ENCODE peak calls at places on chromosomes 5 and 9, in four cellular contexts. Q is GM13977, X is astrocyte of the cerebellum, Z is tibial artery. J is an unnamed sample.

GRCh38 chr5:61184708-61185107 is 22.4 kb upstream of the SMIM15 start:
- DNase-seq in Q (no peak), Z (no peak), X (no peak), J (no peak)

GRCh38 chr9:38083858-38084555 is 15.0 kb upstream of the SHB start:
- DNase-seq in X (no peak), Q (no peak), Z (no peak), J (no peak)

GRCh38 chr5:145980257-145980656 is 43.9 kb downstream of the SH3RF2 start:
- DNase-seq in Z (no peak), X (no peak), Q (no peak), J (no peak)

GRCh38 chr5:112757468-112758208 is 20.0 kb downstream of the APC start:
- DNase-seq in Z (no peak), Q (peak; percentile 30), X (peak; percentile 66), J (no peak)

GRCh38 chr5:50672663-50673062 is 6.2 kb downstream of the PARP8 start:
- DNase-seq in Z (no peak), Q (no peak), X (no peak), J (no peak)

GRCh38 chr9:113631093-113631765 is 167.7 kb downstream of the RGS3 start:
- DNase-seq in Z (peak; percentile 43), Q (no peak), X (no peak), J (peak; percentile 30)

GRCh38 chr9:126089789-126090188 is 236.8 kb upstream of the MVB12B start:
- DNase-seq in Z (no peak), Q (no peak), X (no peak), J (no peak)

GRCh38 chr9:86907346-86907745 is 40.0 kb downstream of the GAS1 start:
- DNase-seq in Z (no peak), Q (no peak), X (peak; percentile 12), J (no peak)

GRCh38 chr5:38832810-38833209 is 13.0 kb upstream of the OSMR start:
- DNase-seq in Q (no peak), X (no peak), Z (no peak), J (no peak)

GRCh38 chr5:141121985-141122384 is 367 bp downstream of the PCDHB4 start:
- DNase-seq in Q (no peak), Z (no peak), X (no peak), J (no peak)

GRCh38 chr5:141127305-141127704 is 5.7 kb downstream of the PCDHB4 start:
- DNase-seq in Q (no peak), Z (no peak), X (no peak), J (no peak)

DNA sequence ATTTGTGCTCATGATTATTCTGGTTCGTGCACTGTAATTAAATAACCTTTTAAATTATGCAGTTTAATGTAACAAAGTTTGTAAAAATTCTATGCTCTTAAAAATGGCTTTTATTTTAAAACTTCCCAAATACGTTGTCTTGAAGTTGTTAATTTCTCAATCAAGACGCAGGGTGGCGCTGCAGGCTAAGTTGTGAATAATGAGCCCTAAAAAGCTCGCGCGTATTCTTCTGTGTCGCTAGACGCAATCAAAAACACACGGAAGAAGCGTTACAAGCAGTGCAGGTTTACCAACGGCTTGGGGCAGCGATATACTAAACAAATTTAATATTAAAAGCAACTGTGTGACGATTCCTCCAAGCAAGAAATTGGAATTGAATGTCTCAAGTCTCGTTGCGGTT is at the start of gene PCDHB4:
- DNase-seq in X (no peak), Z (no peak), Q (no peak), J (no peak)
- TF ChIP-seq CTCF in X (no peak), Z (no peak), Q (no peak), J (peak; percentile 21)

GRCh38 chr9:34896112-34896511 is 62.0 kb upstream of the PHF24 start:
- DNase-seq in X (no peak), Z (no peak), Q (no peak), J (no peak)
- TF ChIP-seq CTCF in X (no peak), Z (no peak), Q (no peak), J (peak; percentile 49)

GRCh38 chr9:72494051-72494450 is 27.4 kb upstream of the TMC1 start:
- DNase-seq in X (no peak), Q (no peak), Z (no peak), J (no peak)
- TF ChIP-seq CTCF in X (no peak), Q (no peak), Z (no peak), J (no peak)

DNA sequence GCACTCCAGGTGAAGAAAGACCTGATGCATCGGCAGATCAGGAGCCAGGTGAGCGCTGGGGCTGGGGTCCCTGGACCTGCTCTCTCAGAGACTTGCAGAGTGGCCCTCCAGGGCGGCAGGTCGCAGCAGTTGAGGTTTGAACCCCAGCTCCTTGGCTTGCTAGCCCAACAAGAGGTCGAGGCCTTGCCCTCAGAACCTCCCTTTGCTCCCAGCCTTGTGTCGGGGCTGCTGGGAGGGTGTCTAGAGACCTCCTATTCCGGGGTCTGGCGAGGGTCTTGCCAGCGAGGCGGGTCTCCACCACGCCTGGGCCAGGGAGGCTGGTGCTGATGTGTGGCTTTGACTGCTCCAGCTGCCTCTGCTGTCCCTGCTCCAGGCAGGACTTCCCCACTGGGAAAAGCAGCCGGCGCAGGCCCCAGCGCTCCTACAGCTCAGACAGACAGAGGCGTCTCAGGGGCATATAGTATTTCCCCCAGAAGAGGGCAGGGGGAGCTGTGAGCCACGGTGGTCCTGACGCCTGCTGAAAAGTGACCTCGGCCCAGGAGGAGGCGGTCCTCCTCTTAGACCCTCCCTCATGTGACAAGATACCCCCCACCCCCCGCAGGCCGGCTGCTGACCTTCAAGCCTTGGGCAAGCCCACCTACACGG is 38.3 kb downstream of the LRSAM1 start:
- DNase-seq in Q (no peak), Z (no peak), X (no peak), J (no peak)
- TF ChIP-seq CTCF in Q (no peak), Z (no peak), X (no peak), J (peak; percentile 52)

GRCh38 chr5:142053434-142054253 is 40.8 kb upstream of the GNPDA1 start:
- DNase-seq in Q (no peak), X (no peak), Z (no peak), J (no peak)

GRCh38 chr5:142046191-142046590 is 33.4 kb upstream of the GNPDA1 start:
- DNase-seq in Q (no peak), X (no peak), Z (no peak), J (no peak)

GRCh38 chr5:142048272-142048671 is 35.4 kb upstream of the GNPDA1 start:
- DNase-seq in Z (no peak), Q (no peak), X (no peak), J (no peak)
- TF ChIP-seq CTCF in Z (no peak), Q (no peak), X (no peak), J (no peak)

GRCh38 chr5:127934791-127935256 is 148.7 kb upstream of the SLC12A2 start:
- DNase-seq in Q (no peak), Z (no peak), X (peak; percentile 31), J (no peak)
- TF ChIP-seq CTCF in Q (no peak), Z (no peak), X (no peak), J (no peak)